ENCODE peak calls at places on chromosomes 16 and 17, in five cellular contexts. R is Caco-2, T is cardiac fibroblast, U is mesenchymal stem cell, Y is uterus. O is an unnamed sample.

GRCh38 chr16:11190585-11191565 is 65.1 kb downstream of the SOCS1 start:
- DNase-seq in R (no peak), T (no peak), U (no peak), Y (no peak), O (no peak)

GRCh38 chr17:1764274-1764673 is 2.4 kb downstream of the SERPINF1 start:
- DNase-seq in R (no peak), T (peak; percentile 96), U (peak; percentile 85), Y (peak; percentile 80), O (peak; percentile 84)

GRCh38 chr17:2595736-2596135 is 2.3 kb downstream of the PAFAH1B1 start:
- DNase-seq in R (no peak), T (peak; percentile 36), U (no peak), Y (no peak), O (no peak)

GRCh38 chr16:21116148-21116693 is 34.4 kb downstream of the DNAH3 start:
- DNase-seq in R (no peak), T (peak; percentile 23), U (no peak), Y (no peak), O (no peak)

GRCh38 chr17:28169621-28170349 is 127.3 kb downstream of the NLK start:
- DNase-seq in R (no peak), T (no peak), U (no peak), Y (no peak), O (no peak)

GRCh38 chr17:28499684-28500357 is 6.3 kb upstream of the FOXN1 start:
- DNase-seq in R (no peak), T (no peak), U (no peak), Y (no peak), O (no peak)

GRCh38 chr16:57757326-57757786 is 21.8 kb downstream of the KATNB1 start:
- DNase-seq in R (peak; percentile 97), T (peak; percentile 82), U (peak; percentile 79), Y (peak; percentile 85), O (no peak)

GRCh38 chr16:1620391-1620790 is 8.2 kb downstream of the CRAMP1 start:
- DNase-seq in R (no peak), T (no peak), U (no peak), Y (no peak), O (no peak)

GRCh38 chr16:23131841-23132576 is 17.2 kb downstream of the USP31 start:
- DNase-seq in R (no peak), T (peak; percentile 45), U (peak; percentile 77), Y (no peak), O (no peak)

GRCh38 chr17:59004338-59005111 is 102.2 kb downstream of the TRIM37 start:
- DNase-seq in R (peak; percentile 74), T (peak; percentile 74), U (peak; percentile 66), Y (peak; percentile 50), O (no peak)

GRCh38 chr16:2498531-2499253 is 15.1 kb upstream of the ATP6V0C start:
- DNase-seq in R (no peak), T (no peak), U (no peak), Y (no peak), O (no peak)

GRCh38 chr17:32288600-32288999 is 23.0 kb downstream of the RHBDL3 start:
- DNase-seq in R (no peak), T (no peak), U (no peak), Y (no peak), O (no peak)

GRCh38 chr17:38797828-38798227 is 1.5 kb downstream of the PIP4K2B start:
- DNase-seq in R (no peak), T (no peak), U (peak; percentile 14), Y (no peak), O (no peak)

GRCh38 chr17:48505788-48506187 is 25.0 kb downstream of the HOXB1 start:
- DNase-seq in R (peak; percentile 53), T (peak; percentile 78), U (peak; percentile 98), Y (no peak), O (peak; percentile 52)

GRCh38 chr17:80001376-80001775 is 34.3 kb downstream of the TBC1D16 start:
- DNase-seq in R (no peak), T (no peak), U (no peak), Y (no peak), O (no peak)

GRCh38 chr17:43857141-43857540 is 10.2 kb downstream of the CD300LG start:
- DNase-seq in R (no peak), T (no peak), U (no peak), Y (no peak), O (no peak)

GRCh38 chr17:72590382-72590781 is 469.6 kb downstream of the SOX9 start:
- DNase-seq in R (no peak), T (peak; percentile 71), U (peak; percentile 33), Y (no peak), O (no peak)

DNA sequence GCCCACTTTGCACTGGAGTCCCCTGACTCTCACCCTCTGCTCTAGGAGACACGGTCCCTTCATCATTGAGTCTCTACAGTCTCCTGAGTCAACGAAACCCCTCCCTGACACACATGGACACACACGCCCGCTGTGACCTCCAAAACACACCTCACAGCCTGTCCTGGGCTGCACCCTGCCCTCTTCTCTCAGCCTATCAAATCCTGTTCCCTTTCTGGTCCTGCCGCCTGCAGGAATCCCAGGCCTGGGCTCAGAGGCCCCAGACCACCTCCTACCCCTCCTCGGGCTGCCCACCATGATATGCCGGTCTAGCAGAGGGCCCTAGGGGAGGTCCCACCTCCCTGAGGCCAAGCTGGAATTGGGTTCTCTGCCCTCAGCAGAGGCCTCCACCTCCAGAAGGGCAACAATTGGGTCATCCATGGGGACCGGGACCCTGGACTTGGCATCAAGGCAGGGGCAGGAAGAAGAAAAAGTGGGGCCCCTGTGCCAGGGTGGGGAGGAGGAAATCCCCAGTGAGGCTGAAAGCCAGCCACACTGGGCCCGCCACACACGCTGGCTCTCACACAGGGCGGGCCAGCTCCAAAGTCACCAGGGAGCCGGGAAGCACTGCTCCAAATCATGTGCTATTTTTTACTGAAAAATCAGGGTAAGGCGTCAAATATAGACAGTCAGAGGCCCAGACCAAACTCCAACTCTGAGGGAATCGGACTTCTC is 3.4 kb downstream of the PPP1R9B start:
- DNase-seq in R (no peak), T (no peak), U (no peak), Y (no peak), O (no peak)
- H3K4me3 ChIP-seq in R (no peak overlapping the region), T (peak overlapping the region; percentile 85), U (peak overlapping the region; percentile 0), Y (peak overlapping the region; percentile 91), O (peak overlapping the region; percentile 68)

GRCh38 chr17:75394332-75394918 is 11.1 kb downstream of the GRB2 start:
- DNase-seq in R (no peak), T (no peak), U (peak; percentile 24), Y (no peak), O (no peak)

GRCh38 chr17:75398279-75398678 is 7.2 kb downstream of the GRB2 start:
- DNase-seq in R (no peak), T (no peak), U (no peak), Y (no peak), O (no peak)

GRCh38 chr17:75397217-75397616 is 8.3 kb downstream of the GRB2 start:
- DNase-seq in R (no peak), T (no peak), U (no peak), Y (no peak), O (no peak)

GRCh38 chr17:75396025-75396424 is 9.5 kb downstream of the GRB2 start:
- DNase-seq in R (no peak), T (no peak), U (no peak), Y (no peak), O (no peak)

DNA sequence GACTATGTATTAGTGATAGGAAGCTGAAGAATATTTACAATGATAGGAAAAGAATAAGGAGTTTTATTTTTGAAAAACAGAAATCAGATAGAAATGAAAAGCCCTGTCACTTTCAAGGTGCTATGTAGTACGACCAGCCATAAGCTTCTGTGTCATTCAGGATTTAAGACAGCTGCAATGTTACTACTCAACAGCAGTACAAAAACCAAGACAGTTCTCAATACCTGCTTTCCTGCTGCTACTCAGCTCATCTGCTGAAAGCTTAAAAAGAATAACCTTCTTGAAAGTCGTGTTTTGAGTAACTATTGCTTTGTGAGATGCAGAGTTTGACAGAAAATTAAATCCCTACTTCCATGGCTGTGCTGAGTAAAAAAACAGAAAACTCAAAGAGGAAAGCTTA is 8.7 kb downstream of the GRB2 start:
- DNase-seq in R (no peak), T (no peak), U (no peak), Y (no peak), O (no peak)
- H3K4me3 ChIP-seq in R (no peak overlapping the region), T (no peak overlapping the region), U (no peak overlapping the region), Y (no peak overlapping the region), O (no peak overlapping the region)

GRCh38 chr17:7988750-7989178 is 13.7 kb upstream of the GUCY2D start:
- DNase-seq in R (peak; percentile 69), T (peak; percentile 90), U (peak; percentile 85), Y (peak; percentile 74), O (peak; percentile 41)
- H3K4me3 ChIP-seq in R (no peak overlapping the region), T (no peak overlapping the region), U (no peak overlapping the region), Y (no peak overlapping the region), O (no peak overlapping the region)

DNA sequence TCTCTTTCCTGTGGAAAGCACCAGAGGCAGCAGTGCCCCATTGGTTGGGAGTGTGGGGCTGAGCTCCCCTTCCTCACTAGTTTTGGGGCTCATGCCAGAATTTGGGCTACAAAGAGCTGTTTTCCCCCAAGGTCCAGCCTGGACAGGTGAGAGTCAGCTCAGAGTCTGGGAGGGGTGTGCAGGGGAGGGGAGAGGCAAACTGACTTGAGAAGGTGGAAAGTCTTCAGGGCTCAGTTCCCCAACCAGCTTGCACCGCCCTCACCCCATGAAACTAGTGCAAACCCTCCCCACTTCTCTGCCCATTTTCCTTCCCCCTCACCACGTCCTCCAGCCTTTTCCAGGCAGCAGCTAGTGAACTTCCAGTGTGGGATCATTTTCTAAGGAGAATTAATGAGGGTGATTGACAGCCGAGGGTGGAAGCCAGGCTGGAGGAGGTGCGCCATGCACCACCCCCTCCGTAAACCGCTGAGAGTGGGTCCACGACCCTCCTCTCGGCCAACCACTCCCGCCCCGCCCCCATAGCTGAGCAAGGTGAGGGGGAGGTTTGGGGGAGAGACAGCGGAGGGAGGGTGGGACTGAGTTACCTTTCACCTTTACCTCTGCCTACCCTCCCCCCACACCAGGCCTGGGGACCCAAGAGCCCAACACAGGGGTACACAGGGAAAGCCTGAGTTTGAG is 6.3 kb upstream of the DLX4 start:
- DNase-seq in R (no peak), T (no peak), U (no peak), Y (no peak), O (no peak)
- H3K4me3 ChIP-seq in R (no peak overlapping the region), T (no peak overlapping the region), U (no peak overlapping the region), Y (no peak overlapping the region), O (no peak overlapping the region)

GRCh38 chr17:78214016-78214705 is at the start of gene BIRC5:
- DNase-seq in R (peak; percentile 95), T (peak; percentile 89), U (peak; percentile 86), Y (peak; percentile 82), O (peak; percentile 36)
- H3K4me3 ChIP-seq in R (peak within 1 kb of the TSS; percentile 69), T (peak within 1 kb of the TSS; percentile 90), U (peak within 1 kb of the TSS; percentile 76), Y (peak within 1 kb of the TSS; percentile 13), O (peak within 1 kb of the TSS; percentile 70)

GRCh38 chr17:42675348-42675983 is 1.3 kb downstream of the PLEKHH3 start:
- DNase-seq in R (no peak), T (no peak), U (no peak), Y (no peak), O (no peak)

GRCh38 chr17:42674755-42675347 is 1.9 kb downstream of the PLEKHH3 start:
- DNase-seq in R (peak; percentile 30), T (no peak), U (no peak), Y (no peak), O (no peak)

GRCh38 chr17:42673885-42674754 is 2.7 kb downstream of the PLEKHH3 start:
- DNase-seq in R (peak; percentile 31), T (peak; percentile 88), U (peak; percentile 83), Y (peak; percentile 82), O (no peak)

GRCh38 chr17:42672038-42672437 is 4.8 kb downstream of the PLEKHH3 start:
- DNase-seq in R (no peak), T (no peak), U (no peak), Y (no peak), O (no peak)

GRCh38 chr17:42673266-42673884 is 3.4 kb downstream of the PLEKHH3 start:
- DNase-seq in R (no peak), T (no peak), U (no peak), Y (no peak), O (no peak)
- H3K4me3 ChIP-seq in R (no peak overlapping the region), T (peak overlapping the region; percentile 35), U (no peak overlapping the region), Y (peak overlapping the region; percentile 88), O (no peak overlapping the region)